ENCODE peak calls at places on chromosome 22, in nine cellular contexts. One of them, this sample, is unnamed.

GRCh38 chr22:20531404-20532181 is 24.2 kb downstream of the MED15 start:
- DNase-seq in HCEC 1CT: peak
- DNase-seq in body of pancreas: no peak
- DNase-seq in GM13977: no peak
- DNase-seq in A172: peak
- DNase-seq in stimulated activated CD8-positive, alpha-beta memory T cell treated with anti-CD3 and anti-CD28 coated beads, Interleukin-4, amount 100 ng/mL, for 48 hours: no peak
- DNase-seq in NCI-H524 treated with DMSO at 0.1 percent for 48 hours: no peak
- DNase-seq in psoas muscle: peak
- DNase-seq in substantia nigra: no peak
- DNase-seq in this sample: peak

GRCh38 chr22:49751318-49751967 is 76.2 kb downstream of the BRD1 start:
- DNase-seq in body of pancreas: no peak
- DNase-seq in stimulated activated CD8-positive, alpha-beta memory T cell treated with anti-CD3 and anti-CD28 coated beads, Interleukin-4, amount 100 ng/mL, for 48 hours: no peak
- DNase-seq in HCEC 1CT: no peak
- DNase-seq in GM13977: no peak
- DNase-seq in substantia nigra: no peak
- DNase-seq in NCI-H524 treated with DMSO at 0.1 percent for 48 hours: no peak
- DNase-seq in A172: no peak
- DNase-seq in psoas muscle: no peak
- DNase-seq in this sample: no peak

GRCh38 chr22:26547426-26547825 is 35.2 kb upstream of the TFIP11 start:
- DNase-seq in body of pancreas: no peak
- DNase-seq in substantia nigra: no peak
- DNase-seq in HCEC 1CT: no peak
- DNase-seq in psoas muscle: no peak
- DNase-seq in stimulated activated CD8-positive, alpha-beta memory T cell treated with anti-CD3 and anti-CD28 coated beads, Interleukin-4, amount 100 ng/mL, for 48 hours: peak
- DNase-seq in A172: no peak
- DNase-seq in NCI-H524 treated with DMSO at 0.1 percent for 48 hours: no peak
- DNase-seq in GM13977: no peak
- DNase-seq in this sample: no peak

GRCh38 chr22:37454857-37455686 is 27.8 kb upstream of the ELFN2 start:
- DNase-seq in substantia nigra: no peak
- DNase-seq in HCEC 1CT: peak
- DNase-seq in NCI-H524 treated with DMSO at 0.1 percent for 48 hours: no peak
- DNase-seq in GM13977: no peak
- DNase-seq in psoas muscle: no peak
- DNase-seq in stimulated activated CD8-positive, alpha-beta memory T cell treated with anti-CD3 and anti-CD28 coated beads, Interleukin-4, amount 100 ng/mL, for 48 hours: no peak
- DNase-seq in A172: peak
- DNase-seq in body of pancreas: peak
- DNase-seq in this sample: no peak

GRCh38 chr22:46069518-46070214 is 80.7 kb upstream of the PPARA start:
- DNase-seq in stimulated activated CD8-positive, alpha-beta memory T cell treated with anti-CD3 and anti-CD28 coated beads, Interleukin-4, amount 100 ng/mL, for 48 hours: peak
- DNase-seq in psoas muscle: peak
- DNase-seq in NCI-H524 treated with DMSO at 0.1 percent for 48 hours: peak
- DNase-seq in body of pancreas: peak
- DNase-seq in GM13977: no peak
- DNase-seq in HCEC 1CT: peak
- DNase-seq in A172: peak
- DNase-seq in substantia nigra: peak
- DNase-seq in this sample: peak

GRCh38 chr22:36238348-36239149 is 778 bp downstream of the APOL2 start:
- DNase-seq in NCI-H524 treated with DMSO at 0.1 percent for 48 hours: no peak
- DNase-seq in GM13977: no peak
- DNase-seq in HCEC 1CT: no peak
- DNase-seq in stimulated activated CD8-positive, alpha-beta memory T cell treated with anti-CD3 and anti-CD28 coated beads, Interleukin-4, amount 100 ng/mL, for 48 hours: no peak
- DNase-seq in body of pancreas: peak
- DNase-seq in A172: no peak
- DNase-seq in substantia nigra: no peak
- DNase-seq in psoas muscle: peak
- DNase-seq in this sample: no peak

GRCh38 chr22:19823191-19823590 is 31.5 kb downstream of the GNB1L start:
- DNase-seq in A172: no peak
- DNase-seq in psoas muscle: no peak
- DNase-seq in GM13977: no peak
- DNase-seq in NCI-H524 treated with DMSO at 0.1 percent for 48 hours: no peak
- DNase-seq in substantia nigra: no peak
- DNase-seq in body of pancreas: no peak
- DNase-seq in HCEC 1CT: no peak
- DNase-seq in stimulated activated CD8-positive, alpha-beta memory T cell treated with anti-CD3 and anti-CD28 coated beads, Interleukin-4, amount 100 ng/mL, for 48 hours: no peak
- DNase-seq in this sample: no peak

GRCh38 chr22:25008666-25009065 is 56.1 kb downstream of the KIAA1671 start:
- DNase-seq in GM13977: no peak
- DNase-seq in substantia nigra: no peak
- DNase-seq in HCEC 1CT: no peak
- DNase-seq in psoas muscle: no peak
- DNase-seq in body of pancreas: no peak
- DNase-seq in NCI-H524 treated with DMSO at 0.1 percent for 48 hours: no peak
- DNase-seq in A172: no peak
- DNase-seq in stimulated activated CD8-positive, alpha-beta memory T cell treated with anti-CD3 and anti-CD28 coated beads, Interleukin-4, amount 100 ng/mL, for 48 hours: no peak
- DNase-seq in this sample: no peak

GRCh38 chr22:46119093-46119728 is 31.1 kb upstream of the PPARA start:
- DNase-seq in HCEC 1CT: no peak
- DNase-seq in NCI-H524 treated with DMSO at 0.1 percent for 48 hours: no peak
- DNase-seq in GM13977: no peak
- DNase-seq in body of pancreas: no peak
- DNase-seq in psoas muscle: no peak
- DNase-seq in stimulated activated CD8-positive, alpha-beta memory T cell treated with anti-CD3 and anti-CD28 coated beads, Interleukin-4, amount 100 ng/mL, for 48 hours: no peak
- DNase-seq in substantia nigra: no peak
- DNase-seq in A172: no peak
- DNase-seq in this sample: no peak

GRCh38 chr22:29269731-29270474 is 1.8 kb downstream of the EWSR1 start:
- DNase-seq in NCI-H524 treated with DMSO at 0.1 percent for 48 hours: no peak
- DNase-seq in GM13977: no peak
- DNase-seq in psoas muscle: no peak
- DNase-seq in body of pancreas: peak
- DNase-seq in substantia nigra: no peak
- DNase-seq in stimulated activated CD8-positive, alpha-beta memory T cell treated with anti-CD3 and anti-CD28 coated beads, Interleukin-4, amount 100 ng/mL, for 48 hours: peak
- DNase-seq in A172: no peak
- DNase-seq in HCEC 1CT: no peak
- DNase-seq in this sample: no peak

GRCh38 chr22:45708145-45708544 is 36.5 kb downstream of the ATXN10 start:
- DNase-seq in GM13977: no peak
- DNase-seq in NCI-H524 treated with DMSO at 0.1 percent for 48 hours: no peak
- DNase-seq in body of pancreas: no peak
- DNase-seq in substantia nigra: no peak
- DNase-seq in psoas muscle: no peak
- DNase-seq in HCEC 1CT: no peak
- DNase-seq in A172: no peak
- DNase-seq in stimulated activated CD8-positive, alpha-beta memory T cell treated with anti-CD3 and anti-CD28 coated beads, Interleukin-4, amount 100 ng/mL, for 48 hours: no peak
- DNase-seq in this sample: no peak

GRCh38 chr22:35582861-35583670 is 34.1 kb downstream of the MB start:
- DNase-seq in A172: peak
- DNase-seq in psoas muscle: peak
- DNase-seq in substantia nigra: peak
- DNase-seq in NCI-H524 treated with DMSO at 0.1 percent for 48 hours: no peak
- DNase-seq in stimulated activated CD8-positive, alpha-beta memory T cell treated with anti-CD3 and anti-CD28 coated beads, Interleukin-4, amount 100 ng/mL, for 48 hours: peak
- DNase-seq in GM13977: peak
- DNase-seq in HCEC 1CT: peak
- DNase-seq in body of pancreas: peak
- DNase-seq in this sample: no peak

GRCh38 chr22:35467788-35468187 is 67.8 kb downstream of the MCM5 start:
- DNase-seq in NCI-H524 treated with DMSO at 0.1 percent for 48 hours: peak
- DNase-seq in HCEC 1CT: peak
- DNase-seq in GM13977: no peak
- DNase-seq in body of pancreas: peak
- DNase-seq in A172: no peak
- DNase-seq in psoas muscle: peak
- DNase-seq in stimulated activated CD8-positive, alpha-beta memory T cell treated with anti-CD3 and anti-CD28 coated beads, Interleukin-4, amount 100 ng/mL, for 48 hours: no peak
- DNase-seq in substantia nigra: peak
- DNase-seq in this sample: peak

GRCh38 chr22:22682807-22683667 is 38.6 kb downstream of the GGTLC2 start:
- DNase-seq in psoas muscle: no peak
- DNase-seq in GM13977: no peak
- DNase-seq in A172: peak
- DNase-seq in NCI-H524 treated with DMSO at 0.1 percent for 48 hours: no peak
- DNase-seq in body of pancreas: no peak
- DNase-seq in stimulated activated CD8-positive, alpha-beta memory T cell treated with anti-CD3 and anti-CD28 coated beads, Interleukin-4, amount 100 ng/mL, for 48 hours: no peak
- DNase-seq in substantia nigra: no peak
- DNase-seq in HCEC 1CT: peak
- DNase-seq in this sample: no peak

GRCh38 chr22:45589556-45589955 is 82.1 kb upstream of the ATXN10 start:
- DNase-seq in NCI-H524 treated with DMSO at 0.1 percent for 48 hours: no peak
- DNase-seq in A172: no peak
- DNase-seq in stimulated activated CD8-positive, alpha-beta memory T cell treated with anti-CD3 and anti-CD28 coated beads, Interleukin-4, amount 100 ng/mL, for 48 hours: no peak
- DNase-seq in substantia nigra: no peak
- DNase-seq in GM13977: no peak
- DNase-seq in body of pancreas: no peak
- DNase-seq in HCEC 1CT: no peak
- DNase-seq in psoas muscle: no peak
- DNase-seq in this sample: no peak

GRCh38 chr22:39242389-39242808 is 2.4 kb downstream of the PDGFB start:
- DNase-seq in body of pancreas: no peak
- DNase-seq in substantia nigra: no peak
- DNase-seq in stimulated activated CD8-positive, alpha-beta memory T cell treated with anti-CD3 and anti-CD28 coated beads, Interleukin-4, amount 100 ng/mL, for 48 hours: no peak
- DNase-seq in GM13977: no peak
- DNase-seq in HCEC 1CT: no peak
- DNase-seq in psoas muscle: no peak
- DNase-seq in NCI-H524 treated with DMSO at 0.1 percent for 48 hours: no peak
- DNase-seq in A172: no peak
- DNase-seq in this sample: no peak

GRCh38 chr22:24112188-24112587 is 69.1 kb upstream of the SUSD2 start:
- DNase-seq in body of pancreas: no peak
- DNase-seq in stimulated activated CD8-positive, alpha-beta memory T cell treated with anti-CD3 and anti-CD28 coated beads, Interleukin-4, amount 100 ng/mL, for 48 hours: no peak
- DNase-seq in substantia nigra: no peak
- DNase-seq in NCI-H524 treated with DMSO at 0.1 percent for 48 hours: no peak
- DNase-seq in GM13977: no peak
- DNase-seq in HCEC 1CT: no peak
- DNase-seq in A172: no peak
- DNase-seq in psoas muscle: no peak
- DNase-seq in this sample: no peak

GRCh38 chr22:47375621-47376321 is 613.3 kb downstream of the TBC1D22A start:
- DNase-seq in substantia nigra: no peak
- DNase-seq in GM13977: no peak
- DNase-seq in HCEC 1CT: no peak
- DNase-seq in stimulated activated CD8-positive, alpha-beta memory T cell treated with anti-CD3 and anti-CD28 coated beads, Interleukin-4, amount 100 ng/mL, for 48 hours: no peak
- DNase-seq in body of pancreas: no peak
- DNase-seq in A172: no peak
- DNase-seq in psoas muscle: no peak
- DNase-seq in NCI-H524 treated with DMSO at 0.1 percent for 48 hours: no peak
- DNase-seq in this sample: no peak

GRCh38 chr22:29958170-29958569 is 75.2 kb downstream of the MTMR3 start:
- DNase-seq in HCEC 1CT: no peak
- DNase-seq in substantia nigra: no peak
- DNase-seq in body of pancreas: no peak
- DNase-seq in stimulated activated CD8-positive, alpha-beta memory T cell treated with anti-CD3 and anti-CD28 coated beads, Interleukin-4, amount 100 ng/mL, for 48 hours: no peak
- DNase-seq in psoas muscle: no peak
- DNase-seq in GM13977: no peak
- DNase-seq in NCI-H524 treated with DMSO at 0.1 percent for 48 hours: no peak
- DNase-seq in A172: no peak
- DNase-seq in this sample: no peak